ENCODE peak calls at places on chromosomes 13 and 19, in nine cellular contexts. D is breast epithelium, O is Peyer's patch, Z is right atrium auricular region, Y is thoracic aorta, H is brain microvascular endothelial cell, P is testis, B is colonic mucosa, X is body of pancreas. A is an unnamed sample.

GRCh38 chr19:30385174-30385573 is 13.0 kb downstream of the ZNF536 start:
- DNase-seq in Z (no peak), P (no peak), D (no peak), X (no peak), Y (no peak), H (no peak), B (no peak), O (no peak), A (no peak)

GRCh38 chr13:26053418-26053980 is 1.7 kb upstream of the SHISA2 start:
- DNase-seq in Y (no peak), X (no peak), D (no peak), H (no peak), O (no peak), B (no peak), P (no peak), Z (no peak), A (no peak)

GRCh38 chr19:29940971-29941585 is 961 bp upstream of the URI1 start:
- DNase-seq in D (no peak), X (no peak), O (no peak), H (no peak), Z (no peak), Y (no peak), P (no peak), B (no peak), A (no peak)

GRCh38 chr19:39167461-39168257 is 29.1 kb upstream of the NCCRP1 start:
- DNase-seq in P (no peak), O (no peak), X (peak), H (no peak), D (peak), Z (no peak), B (peak), Y (no peak), A (no peak)

GRCh38 chr13:100588350-100589177 is at the start of gene GGACT:
- DNase-seq in P (peak), H (peak), X (peak), Y (peak), D (peak), Z (peak), B (peak), O (peak), A (peak)

GRCh38 chr13:53150568-53150967 is 122.0 kb downstream of the OLFM4 start:
- DNase-seq in B (no peak), Z (no peak), H (no peak), O (no peak), D (no peak), X (peak), P (no peak), Y (no peak), A (peak)

GRCh38 chr13:113904411-113904810 is 40.5 kb upstream of the GAS6 start:
- DNase-seq in Y (no peak), H (no peak), B (peak), P (peak), O (peak), D (peak), Z (peak), X (peak), A (peak)

GRCh38 chr19:35559781-35560180 is 3.7 kb downstream of the ATP4A start:
- DNase-seq in D (no peak), Z (no peak), O (no peak), P (no peak), B (no peak), Y (no peak), H (no peak), X (no peak), A (no peak)

GRCh38 chr13:80168089-80168850 is 172.7 kb downstream of the SPRY2 start:
- DNase-seq in D (no peak), O (no peak), Y (no peak), H (no peak), Z (no peak), B (no peak), P (no peak), X (no peak), A (no peak)

GRCh38 chr13:44305845-44306244 is 67.8 kb upstream of the SERP2 start:
- DNase-seq in B (no peak), O (no peak), P (no peak), Y (no peak), Z (no peak), H (no peak), X (peak), D (no peak), A (no peak)

GRCh38 chr13:88656751-88657150 is 985.6 kb downstream of the SLITRK5 start:
- DNase-seq in D (no peak), P (no peak), H (no peak), Z (no peak), O (no peak), X (no peak), B (no peak), Y (no peak), A (no peak)

GRCh38 chr19:5447700-5448311 is 7.4 kb upstream of the ZNRF4 start:
- DNase-seq in X (no peak), D (no peak), Z (no peak), Y (no peak), O (no peak), H (no peak), P (no peak), B (no peak), A (no peak)

GRCh38 chr13:44497801-44498200 is 78.3 kb downstream of the TSC22D1 start:
- DNase-seq in Y (no peak), P (no peak), O (no peak), X (no peak), Z (no peak), D (no peak), B (no peak), H (no peak), A (no peak)

GRCh38 chr19:45200614-45201013 is 22.0 kb downstream of the BLOC1S3 start:
- DNase-seq in X (peak), Y (no peak), P (peak), D (no peak), O (no peak), B (no peak), Z (no peak), H (peak), A (peak)

GRCh38 chr19:3580156-3580955 is 4.9 kb upstream of the GIPC3 start:
- DNase-seq in Y (no peak), D (no peak), Z (peak), O (no peak), H (peak), B (no peak), P (no peak), X (no peak), A (no peak)

GRCh38 chr13:48514776-48515175 is 18.1 kb downstream of the RCBTB2 start:
- DNase-seq in Y (no peak), Z (no peak), X (no peak), P (no peak), B (no peak), D (no peak), O (no peak), H (no peak), A (no peak)

GRCh38 chr13:20389696-20390525 is 135.7 kb downstream of the CRYL1 start:
- DNase-seq in H (no peak), O (no peak), X (no peak), D (no peak), Y (no peak), B (no peak), P (no peak), Z (no peak), A (no peak)

GRCh38 chr19:16066611-16067104 is 9.6 kb upstream of the TPM4 start:
- DNase-seq in P (peak), H (peak), Y (no peak), D (no peak), X (no peak), B (peak), O (peak), Z (no peak), A (peak)

GRCh38 chr19:6794817-6795431 is 22.4 kb downstream of the VAV1 start:
- DNase-seq in Y (no peak), H (no peak), Z (no peak), D (no peak), B (no peak), P (peak), O (no peak), X (no peak), A (no peak)

GRCh38 chr13:36282818-36283432 is 14.7 kb downstream of the CCDC169 start:
- DNase-seq in P (no peak), O (no peak), B (no peak), Y (no peak), X (no peak), Z (no peak), D (no peak), H (no peak), A (no peak)

GRCh38 chr19:7736148-7736547 is 4.2 kb upstream of the CLEC4G start:
- DNase-seq in P (no peak), D (no peak), H (no peak), Z (no peak), Y (no peak), X (no peak), O (no peak), B (no peak), A (no peak)

GRCh38 chr19:11538232-11539036 is at the start of gene CNN1:
- DNase-seq in Y (peak), B (no peak), P (peak), Z (peak), O (no peak), H (peak), X (peak), D (peak), A (peak)

GRCh38 chr13:47455581-47455980 is 545.5 kb downstream of the SUCLA2 start:
- DNase-seq in Y (no peak), P (peak), B (no peak), O (no peak), X (no peak), Z (no peak), H (no peak), D (no peak), A (peak)

GRCh38 chr13:39586956-39587605 is 15.9 kb downstream of the LHFPL6 start:
- DNase-seq in B (no peak), O (no peak), D (no peak), Y (no peak), H (no peak), X (no peak), Z (no peak), P (no peak), A (no peak)

GRCh38 chr19:42512743-42513304 is 15.5 kb downstream of the CEACAM1 start:
- DNase-seq in P (no peak), B (no peak), D (no peak), O (no peak), Y (no peak), H (no peak), X (no peak), Z (no peak), A (no peak)

GRCh38 chr13:28034256-28034655 is 45.8 kb upstream of the URAD start:
- DNase-seq in P (no peak), D (no peak), Y (no peak), Z (no peak), B (no peak), X (no peak), O (no peak), H (no peak), A (no peak)

GRCh38 chr19:32816555-32817099 is 52.9 kb downstream of the SLC7A9 start:
- DNase-seq in B (no peak), D (no peak), O (no peak), H (no peak), X (no peak), P (no peak), Y (no peak), Z (no peak), A (no peak)

GRCh38 chr19:45496349-45496953 is 396 bp downstream of the RTN2 start:
- DNase-seq in D (no peak), H (no peak), X (peak), O (no peak), B (peak), Z (no peak), P (no peak), Y (no peak), A (peak)

GRCh38 chr13:71395053-71395452 is 472.0 kb downstream of the DACH1 start:
- DNase-seq in Z (no peak), Y (no peak), X (no peak), P (no peak), H (no peak), O (no peak), B (no peak), D (no peak), A (no peak)

GRCh38 chr13:112722433-112723250 is 32.8 kb downstream of the ATP11A start:
- DNase-seq in O (peak), D (no peak), B (no peak), Y (no peak), X (peak), Z (peak), H (peak), P (peak), A (no peak)

GRCh38 chr13:111074826-111075225 is 40.3 kb upstream of the ARHGEF7 start:
- DNase-seq in P (no peak), X (no peak), Y (no peak), D (no peak), H (no peak), Z (no peak), B (no peak), O (no peak), A (no peak)

GRCh38 chr13:40452741-40453665 is 213.4 kb downstream of the FOXO1 start:
- DNase-seq in X (peak), Z (no peak), O (no peak), Y (no peak), P (no peak), D (no peak), B (no peak), H (peak), A (no peak)

GRCh38 chr13:26558912-26559485 is 1.5 kb downstream of the WASF3 start:
- DNase-seq in P (no peak), O (no peak), Y (no peak), Z (no peak), B (no peak), X (no peak), D (no peak), H (no peak), A (no peak)

GRCh38 chr19:10471909-10472308 is 31.2 kb downstream of the KEAP1 start:
- DNase-seq in Z (no peak), O (no peak), H (peak), D (no peak), Y (no peak), P (no peak), X (no peak), B (no peak), A (no peak)

GRCh38 chr13:82747331-82747730 is 1134.9 kb downstream of the SLITRK1 start:
- DNase-seq in P (no peak), Y (no peak), Z (no peak), O (no peak), D (no peak), H (no peak), B (no peak), X (no peak), A (no peak)

DNA sequence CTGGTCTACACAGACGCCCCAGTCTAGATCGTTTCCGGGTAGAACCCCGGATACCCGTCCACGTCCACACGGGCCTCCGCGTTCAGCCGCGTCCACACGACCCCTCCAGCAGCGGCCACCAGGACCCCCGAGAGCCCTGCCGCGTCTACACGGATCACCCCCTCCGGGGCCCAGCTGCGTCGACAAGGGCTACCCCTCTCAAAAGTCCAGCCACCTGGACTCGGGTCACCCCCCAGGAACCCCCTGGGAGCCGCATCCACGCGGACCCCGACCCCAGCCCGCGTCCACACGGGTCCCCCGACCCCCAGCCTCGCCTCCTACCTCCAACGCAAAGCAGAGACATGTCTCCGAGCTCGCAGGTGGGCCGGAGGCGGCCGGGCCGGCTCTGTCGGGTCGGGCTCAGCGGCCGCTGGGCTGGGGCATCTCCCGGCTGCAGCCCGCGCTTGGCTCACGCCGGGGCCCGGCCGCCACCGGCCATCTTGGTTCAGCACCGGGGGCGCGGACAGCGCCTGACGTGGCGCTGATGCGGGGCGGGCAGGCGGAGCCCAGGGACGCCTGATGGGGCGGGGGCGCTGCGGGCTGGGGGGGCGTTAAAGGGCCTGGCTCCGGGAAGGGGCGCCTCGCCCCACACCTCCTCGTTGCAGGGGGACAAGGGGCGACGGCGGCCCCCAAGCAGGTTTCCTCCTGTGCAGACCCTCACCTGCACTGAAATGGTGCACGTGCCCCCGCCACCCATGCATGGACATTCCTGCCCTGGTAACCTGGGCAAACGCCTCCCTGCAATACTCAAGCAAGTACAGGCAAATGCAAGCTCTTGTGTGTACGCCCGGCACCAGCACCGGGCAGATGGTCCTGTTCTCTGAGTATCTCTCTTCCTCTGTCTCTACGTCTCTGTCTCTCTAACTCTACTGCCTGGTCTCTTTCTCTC is at the start of gene UNC13A:
- DNase-seq in O (no peak), B (peak), Z (no peak), X (peak), D (no peak), P (peak), Y (no peak), H (peak), A (peak)
- H3K4me3 ChIP-seq in O (no peak), B (no peak), Z (no peak), X (no peak), D (no peak), P (peak), Y (peak), H (peak), A (peak)

GRCh38 chr13:94063096-94063495 is 416.4 kb downstream of the DCT start:
- DNase-seq in Z (no peak), X (no peak), Y (no peak), H (peak), B (no peak), P (no peak), O (no peak), D (no peak), A (no peak)

GRCh38 chr13:94065741-94066140 is 413.7 kb downstream of the DCT start:
- DNase-seq in H (peak), D (no peak), B (no peak), X (no peak), Y (no peak), Z (no peak), O (no peak), P (no peak), A (no peak)

GRCh38 chr13:94057618-94058017 is 421.9 kb downstream of the DCT start:
- DNase-seq in Z (no peak), B (no peak), X (no peak), H (no peak), O (no peak), P (no peak), Y (no peak), D (no peak), A (no peak)

GRCh38 chr13:94058821-94059360 is 420.6 kb downstream of the DCT start:
- DNase-seq in O (no peak), D (no peak), Y (no peak), P (no peak), H (no peak), B (no peak), Z (no peak), X (no peak), A (no peak)

GRCh38 chr13:94061316-94061715 is 418.2 kb downstream of the DCT start:
- DNase-seq in X (no peak), Z (no peak), B (no peak), H (peak), D (no peak), P (no peak), Y (no peak), O (no peak), A (no peak)
- H3K27ac ChIP-seq in X (no peak), Z (no peak), B (no peak), H (no peak), D (no peak), P (no peak), Y (no peak), O (no peak), A (no peak)

DNA sequence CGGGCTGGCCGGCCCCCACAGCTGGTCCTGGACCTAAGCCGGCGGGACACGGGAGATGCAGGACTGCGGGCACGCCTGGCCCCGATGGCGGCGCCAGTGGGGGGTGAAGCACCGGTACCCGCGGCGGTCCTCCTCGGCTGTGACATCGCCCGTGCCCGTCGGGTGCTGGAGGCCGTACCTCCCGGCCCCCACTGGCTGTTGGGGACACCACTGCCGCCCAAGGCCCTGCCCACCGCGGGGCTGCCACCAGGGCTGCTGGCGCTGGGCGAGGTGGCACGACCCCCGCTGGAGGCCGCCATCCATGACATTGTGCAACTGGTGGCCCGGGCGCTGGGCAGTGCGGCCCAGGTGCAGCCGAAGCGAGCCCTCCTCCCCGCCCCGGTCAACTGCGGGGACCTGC is 3.1 kb downstream of the GRIN3B start:
- DNase-seq in P (no peak), X (no peak), B (no peak), H (no peak), D (no peak), Y (no peak), Z (no peak), O (no peak), A (no peak)
- H3K4me3 ChIP-seq in P (no peak), X (no peak), B (no peak), H (no peak), D (no peak), Y (no peak), Z (no peak), O (no peak), A (no peak)

GRCh38 chr19:18910801-18911436 is 8.3 kb downstream of the COPE start:
- DNase-seq in X (no peak), D (no peak), Z (no peak), H (no peak), O (peak), P (no peak), Y (no peak), B (no peak), A (no peak)
- H3K27ac ChIP-seq in X (no peak), D (no peak), Z (no peak), H (no peak), O (no peak), P (no peak), Y (no peak), B (no peak), A (no peak)

A was measured in WERI-Rb-1.